ENCODE peak calls at places on chromosome 13, in five cellular contexts. V, H, D, G and Q are unnamed samples.

GRCh38 chr13:45602183-45602582 is 13.4 kb downstream of the ERICH6B start:
- DNase-seq in H (no peak), V (no peak), D (no peak), G (no peak), Q (no peak)

GRCh38 chr13:32164622-32165268 is 133.2 kb downstream of the FRY start:
- DNase-seq in V (no peak), D (no peak), H (peak; percentile 81), G (peak; percentile 81), Q (no peak)

GRCh38 chr13:36553501-36553900 is 120.3 kb upstream of the SERTM1 start:
- DNase-seq in H (no peak), G (no peak), V (no peak), D (no peak), Q (no peak)

GRCh38 chr13:51525567-51526165 is 58.6 kb upstream of the WDFY2 start:
- DNase-seq in D (no peak), G (no peak), V (no peak), H (no peak), Q (no peak)

GRCh38 chr13:113374511-113375175 is 10.7 kb upstream of the GRTP1 start:
- DNase-seq in V (no peak), D (no peak), G (peak; percentile 33), H (no peak), Q (no peak)

GRCh38 chr13:31588923-31589322 is 150.4 kb upstream of the RXFP2 start:
- DNase-seq in V (no peak), H (no peak), G (no peak), D (no peak), Q (no peak)

GRCh38 chr13:23554000-23554399 is 16.2 kb upstream of the TNFRSF19 start:
- DNase-seq in D (no peak), H (no peak), V (no peak), G (no peak), Q (no peak)

GRCh38 chr13:95833713-95834112 is 156.8 kb downstream of the DNAJC3 start:
- DNase-seq in V (no peak), G (no peak), D (no peak), H (no peak), Q (no peak)

GRCh38 chr13:113671066-113672001 is 4.3 kb downstream of the GRK1 start:
- DNase-seq in V (peak; percentile 5), G (peak; percentile 43), D (peak; percentile 11), H (no peak), Q (peak; percentile 60)

GRCh38 chr13:64075543-64076271 is 2660.1 kb upstream of the PCDH20 start:
- DNase-seq in D (no peak), G (no peak), V (no peak), H (no peak), Q (no peak)

GRCh38 chr13:51803422-51804294 is at the start of gene DHRS12:
- DNase-seq in D (peak; percentile 93), V (peak; percentile 88), H (peak; percentile 85), G (peak; percentile 92), Q (peak; percentile 96)

GRCh38 chr13:53123536-53123935 is 94.9 kb downstream of the OLFM4 start:
- DNase-seq in D (no peak), H (no peak), V (no peak), G (no peak), Q (no peak)

GRCh38 chr13:53127378-53127777 is 98.8 kb downstream of the OLFM4 start:
- DNase-seq in H (no peak), D (no peak), V (no peak), G (no peak), Q (no peak)

GRCh38 chr13:53124568-53125094 is 96.0 kb downstream of the OLFM4 start:
- DNase-seq in G (no peak), V (no peak), H (no peak), D (no peak), Q (no peak)

GRCh38 chr13:53129864-53130393 is 101.3 kb downstream of the OLFM4 start:
- DNase-seq in V (no peak), D (no peak), G (no peak), H (no peak), Q (no peak)

GRCh38 chr13:53126803-53127202 is 98.2 kb downstream of the OLFM4 start:
- DNase-seq in G (no peak), D (peak; percentile 16), H (no peak), V (no peak), Q (no peak)
- TF ChIP-seq CTCF in G (no peak), D (no peak), H (no peak), V (no peak), Q (no peak)

GRCh38 chr13:42880241-42880640 is 98.9 kb downstream of the FAM216B start:
- DNase-seq in V (no peak), G (no peak), D (no peak), H (no peak), Q (no peak)
- H3K27me3 ChIP-seq in V (no peaks in the 10 kb centered on the region), G (no peaks in the 10 kb centered on the region), D (no peaks in the 10 kb centered on the region), H (peaks cover 14% of the 10 kb centered on the region), Q (no peaks in the 10 kb centered on the region)

DNA sequence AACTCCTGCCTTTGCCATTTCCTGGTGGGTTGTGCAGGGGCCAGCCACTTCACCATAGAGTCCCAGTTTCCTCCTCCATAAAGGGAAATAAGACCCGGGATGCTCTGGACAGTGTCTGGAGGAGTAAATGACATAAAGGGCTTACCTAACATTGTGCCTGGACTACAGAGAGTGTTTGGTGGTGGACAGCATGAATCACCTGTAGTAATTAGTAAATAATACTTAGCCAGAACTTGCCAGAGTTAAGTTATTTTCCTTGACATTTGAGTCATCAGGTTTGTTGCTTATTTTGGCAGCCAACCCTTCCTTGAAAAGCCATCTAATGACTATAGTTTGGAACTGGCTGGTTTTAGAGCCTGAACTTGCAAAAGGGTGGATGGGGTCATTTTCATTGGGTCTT is 159.2 kb downstream of the SLC7A1 start:
- DNase-seq in V (no peak), G (no peak), H (no peak), D (no peak), Q (no peak)
- H3K4me1 ChIP-seq in V (no peaks in the 10 kb centered on the region), G (peaks cover 8% of the 10 kb centered on the region), H (no peaks in the 10 kb centered on the region), D (peaks cover 84% of the 10 kb centered on the region), Q (peaks cover 6% of the 10 kb centered on the region)

GRCh38 chr13:41554626-41555386 is 97.5 kb downstream of the RGCC start:
- DNase-seq in V (no peak), G (no peak), D (no peak), H (no peak), Q (no peak)
- TF ChIP-seq CTCF in V (no peak), G (no peak), D (no peak), H (no peak), Q (no peak)

DNA sequence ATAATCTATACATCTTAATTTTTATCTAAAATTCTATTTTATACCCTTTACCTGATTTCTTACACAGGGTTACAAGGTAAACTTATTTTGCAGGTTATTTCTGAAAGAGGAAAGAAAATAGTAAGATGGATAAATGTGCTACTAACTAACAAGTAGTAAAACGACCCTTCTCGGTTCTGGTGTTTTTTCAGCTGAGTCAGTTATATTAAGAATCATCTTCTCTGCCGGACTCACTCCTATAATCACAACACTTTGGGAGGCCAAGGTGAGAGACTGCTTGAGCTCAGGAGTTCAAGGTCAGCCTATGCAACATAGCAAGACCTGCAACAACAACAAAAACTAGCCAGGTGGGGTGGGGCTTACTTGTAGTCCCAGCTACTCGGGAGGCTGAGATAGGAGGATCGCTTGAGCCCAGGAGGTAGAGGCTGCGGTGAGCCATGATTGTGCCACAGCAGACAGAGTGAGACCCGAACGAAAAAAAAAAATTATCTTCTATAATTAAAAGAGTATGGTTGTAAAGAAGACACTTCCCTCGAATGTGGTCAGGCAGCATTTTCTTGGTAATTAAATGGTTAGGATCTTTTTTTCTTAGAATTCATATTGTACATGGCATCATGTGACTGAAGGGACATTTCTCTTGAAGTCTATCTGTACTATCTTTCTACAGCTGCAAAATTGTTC is 27.9 kb upstream of the RCBTB2 start:
- DNase-seq in H (no peak), D (no peak), V (no peak), G (no peak), Q (no peak)
- H3K27me3 ChIP-seq in H (no peaks in the 10 kb centered on the region), D (no peaks in the 10 kb centered on the region), V (no peaks in the 10 kb centered on the region), G (no peaks in the 10 kb centered on the region), Q (no peaks in the 10 kb centered on the region)

GRCh38 chr13:111210082-111210481 is 95.0 kb downstream of the ARHGEF7 start:
- DNase-seq in V (no peak), H (peak; percentile 41), G (no peak), D (no peak), Q (no peak)

GRCh38 chr13:111210488-111210887 is 95.4 kb downstream of the ARHGEF7 start:
- DNase-seq in G (no peak), D (peak; percentile 48), H (peak; percentile 45), V (no peak), Q (peak; percentile 81)

GRCh38 chr13:111211789-111212516 is 96.8 kb downstream of the ARHGEF7 start:
- DNase-seq in H (peak; percentile 70), D (no peak), G (peak; percentile 75), V (no peak), Q (no peak)

GRCh38 chr13:111210945-111211469 is 95.9 kb downstream of the ARHGEF7 start:
- DNase-seq in H (no peak), D (no peak), G (no peak), V (no peak), Q (no peak)

GRCh38 chr13:111209613-111210012 is 94.5 kb downstream of the ARHGEF7 start:
- DNase-seq in V (no peak), G (no peak), H (no peak), D (no peak), Q (no peak)
- H3K4me1 ChIP-seq in V (peaks cover 8% of the 10 kb centered on the region), G (peaks cover 2% of the 10 kb centered on the region), H (peaks cover 54% of the 10 kb centered on the region), D (peaks cover 97% of the 10 kb centered on the region), Q (peaks cover 37% of the 10 kb centered on the region)

GRCh38 chr13:99196466-99197256 is 4.0 kb upstream of the UBAC2 start:
- DNase-seq in V (no peak), H (no peak), D (no peak), G (no peak), Q (no peak)
- TF ChIP-seq CTCF in V (peak; percentile 54), H (no peak), D (no peak), G (peak; percentile 61), Q (no peak)